ENCODE peak calls at places on chromosomes 4 and X, in seven cellular contexts. H is fibroblast of lung; D is thyroid gland; M is CD4-positive, alpha-beta memory T cell; I is testis; G is tibial artery; P is left lung. R is an unnamed sample.

GRCh38 chr4:125390727-125391126 is 76.0 kb downstream of the FAT4 start:
- DNase-seq in M (no peak), I (no peak), H (no peak), P (no peak), D (no peak), G (no peak), R (no peak)

GRCh38 chrX:83469551-83469950 is 38.5 kb upstream of the POU3F4 start:
- DNase-seq in M (no peak), D (peak; percentile 13), P (no peak), I (peak; percentile 30), H (no peak), G (no peak), R (no peak)

GRCh38 chrX:34918856-34919255 is 23.7 kb upstream of the FAM47B start:
- DNase-seq in G (no peak), I (peak; percentile 23), H (peak; percentile 69), D (no peak), M (no peak), P (no peak), R (no peak)

GRCh38 chr4:73979407-73979806 is 2.4 kb downstream of the PF4 start:
- DNase-seq in D (no peak), P (no peak), G (no peak), I (no peak), M (no peak), H (no peak), R (no peak)

GRCh38 chr4:52248836-52249235 is 197.7 kb downstream of the SPATA18 start:
- DNase-seq in P (no peak), D (no peak), I (no peak), H (no peak), G (no peak), M (no peak), R (no peak)

GRCh38 chrX:56232221-56233082 is at the start of gene KLF8:
- DNase-seq in M (peak; percentile 32), D (peak; percentile 61), G (peak; percentile 55), H (peak; percentile 2), P (peak; percentile 61), I (peak; percentile 76), R (peak; percentile 63)

GRCh38 chr4:85823295-85823694 is 348.3 kb downstream of the ARHGAP24 start:
- DNase-seq in G (no peak), I (no peak), M (no peak), H (peak; percentile 83), D (peak; percentile 47), P (no peak), R (no peak)

GRCh38 chr4:100593933-100594332 is 76.1 kb upstream of the EMCN start:
- DNase-seq in G (no peak), H (no peak), D (no peak), I (peak; percentile 18), P (no peak), M (no peak), R (no peak)

GRCh38 chrX:111095974-111096870 is at the start of gene PAK3:
- DNase-seq in H (peak; percentile 33), D (peak; percentile 55), I (peak; percentile 73), P (peak; percentile 40), G (peak; percentile 66), M (peak; percentile 54), R (peak; percentile 70)

GRCh38 chr4:37197899-37198298 is 46.6 kb upstream of the NWD2 start:
- DNase-seq in D (no peak), M (no peak), G (no peak), P (no peak), H (no peak), I (no peak), R (no peak)
- H3K36me3 ChIP-seq in D (no peaks in the 10 kb centered on the region), M (no peaks in the 10 kb centered on the region), G (no peaks in the 10 kb centered on the region), P (no peaks in the 10 kb centered on the region), H (no peaks in the 10 kb centered on the region), I (no peaks in the 10 kb centered on the region), R (no peaks in the 10 kb centered on the region)

GRCh38 chr4:139241784-139242151 is 38.3 kb downstream of the MGARP start:
- DNase-seq in H (no peak), D (no peak), I (no peak), G (no peak), M (no peak), P (no peak), R (no peak)
- H3K27ac ChIP-seq in H (no peak overlapping the region), D (no peak overlapping the region), I (no peak overlapping the region), G (no peak overlapping the region), M (no peak overlapping the region), P (no peak overlapping the region), R (no peak overlapping the region)

DNA sequence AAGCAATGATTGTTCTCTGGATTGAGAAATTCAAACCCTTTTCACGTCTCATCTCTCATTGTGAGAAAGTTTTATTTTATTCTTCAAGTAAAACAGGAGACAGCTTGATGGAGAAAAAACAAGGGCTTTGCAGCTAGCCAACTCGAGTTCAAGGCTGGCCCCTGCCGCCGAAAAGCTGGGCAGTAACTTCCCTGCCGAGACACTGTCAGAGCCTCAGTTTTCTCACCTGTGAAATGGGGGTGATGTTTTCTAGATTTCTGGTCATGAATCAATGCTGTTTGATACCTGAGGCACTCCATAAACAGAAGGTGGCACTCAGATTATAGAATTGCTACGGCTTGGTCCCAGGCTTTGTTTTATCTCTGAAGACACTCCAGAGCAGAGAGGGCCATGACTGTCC is 33.3 kb downstream of the HMX1 start:
- DNase-seq in P (no peak), I (no peak), M (no peak), D (no peak), G (no peak), H (no peak), R (no peak)
- H3K36me3 ChIP-seq in P (no peaks in the 10 kb centered on the region), I (no peaks in the 10 kb centered on the region), M (no peaks in the 10 kb centered on the region), D (no peaks in the 10 kb centered on the region), G (no peaks in the 10 kb centered on the region), H (no peaks in the 10 kb centered on the region), R (no peaks in the 10 kb centered on the region)

GRCh38 chr4:97216031-97216430 is 927.2 kb downstream of the STPG2 start:
- DNase-seq in H (no peak), D (no peak), I (no peak), G (no peak), M (no peak), P (no peak), R (no peak)
- H3K27ac ChIP-seq in H (no peak overlapping the region), D (no peak overlapping the region), I (no peak overlapping the region), G (no peak overlapping the region), M (no peak overlapping the region), P (no peak overlapping the region), R (no peak overlapping the region)

GRCh38 chr4:1836650-1837049 is 19.3 kb downstream of the LETM1 start:
- DNase-seq in D (no peak), I (no peak), M (no peak), G (no peak), P (no peak), H (no peak), R (no peak)
- H3K36me3 ChIP-seq in D (peaks cover 44% of the 10 kb centered on the region), I (no peaks in the 10 kb centered on the region), M (peaks cover 53% of the 10 kb centered on the region), G (peaks cover 87% of the 10 kb centered on the region), P (peaks cover 99% of the 10 kb centered on the region), H (peaks cover 26% of the 10 kb centered on the region), R (no peaks in the 10 kb centered on the region)

GRCh38 chr4:8315343-8316250 is 46.0 kb downstream of the HTRA3 start:
- DNase-seq in P (peak; percentile 61), G (no peak), H (peak; percentile 86), M (no peak), D (peak; percentile 99), I (peak; percentile 49), R (peak; percentile 81)
- H3K27ac ChIP-seq in P (peak overlapping the region; percentile 60), G (no peak overlapping the region), H (no peak overlapping the region), M (no peak overlapping the region), D (peak overlapping the region; percentile 88), I (no peak overlapping the region), R (no peak overlapping the region)